ENCODE peak calls at places on chromosomes 1 and 21, in six cellular contexts. M is endothelial cell, D is omental fat pad, S is cardiac muscle cell, U is fibroblast of mammary gland, Y is astrocyte of the cerebellum. H is an unnamed sample.

GRCh38 chr1:92342401-92342800 is 43.5 kb downstream of the RPAP2 start:
- DNase-seq in M (no peak), D (no peak), S (no peak), U (no peak), Y (no peak), H (no peak)

GRCh38 chr21:40425981-40426380 is 421.0 kb downstream of the DSCAM start:
- DNase-seq in M (no peak), D (no peak), S (no peak), U (no peak), Y (no peak), H (no peak)

GRCh38 chr1:239868117-239868516 is 223.6 kb upstream of the FMN2 start:
- DNase-seq in M (no peak), D (no peak), S (no peak), U (no peak), Y (no peak), H (no peak)

GRCh38 chr1:200749090-200749489 is 10.4 kb downstream of the CAMSAP2 start:
- DNase-seq in M (no peak), D (no peak), S (no peak), U (no peak), Y (no peak), H (no peak)

GRCh38 chr21:43970551-43970950 is 41.6 kb upstream of the TRAPPC10 start:
- DNase-seq in M (no peak), D (no peak), S (no peak), U (no peak), Y (no peak), H (no peak)

GRCh38 chr1:6351480-6352137 is 42.0 kb downstream of the ACOT7 start:
- DNase-seq in M (no peak), D (no peak), S (no peak), U (no peak), Y (no peak), H (no peak)

GRCh38 chr1:21655259-21655658 is 13.9 kb downstream of the RAP1GAP start:
- DNase-seq in M (no peak), D (no peak), S (no peak), U (no peak), Y (no peak), H (no peak)

GRCh38 chr1:86487131-86487804 is 18.5 kb downstream of the CLCA1 start:
- DNase-seq in M (no peak), D (no peak), S (peak; percentile 71), U (peak; percentile 100), Y (peak; percentile 69), H (no peak)

GRCh38 chr1:227896710-227897655 is 50.7 kb downstream of the WNT9A start:
- DNase-seq in M (peak; percentile 1), D (peak; percentile 18), S (no peak), U (no peak), Y (no peak), H (no peak)

GRCh38 chr21:41290106-41290799 is 26.3 kb upstream of the FAM3B start:
- DNase-seq in M (no peak), D (no peak), S (no peak), U (no peak), Y (no peak), H (no peak)

DNA sequence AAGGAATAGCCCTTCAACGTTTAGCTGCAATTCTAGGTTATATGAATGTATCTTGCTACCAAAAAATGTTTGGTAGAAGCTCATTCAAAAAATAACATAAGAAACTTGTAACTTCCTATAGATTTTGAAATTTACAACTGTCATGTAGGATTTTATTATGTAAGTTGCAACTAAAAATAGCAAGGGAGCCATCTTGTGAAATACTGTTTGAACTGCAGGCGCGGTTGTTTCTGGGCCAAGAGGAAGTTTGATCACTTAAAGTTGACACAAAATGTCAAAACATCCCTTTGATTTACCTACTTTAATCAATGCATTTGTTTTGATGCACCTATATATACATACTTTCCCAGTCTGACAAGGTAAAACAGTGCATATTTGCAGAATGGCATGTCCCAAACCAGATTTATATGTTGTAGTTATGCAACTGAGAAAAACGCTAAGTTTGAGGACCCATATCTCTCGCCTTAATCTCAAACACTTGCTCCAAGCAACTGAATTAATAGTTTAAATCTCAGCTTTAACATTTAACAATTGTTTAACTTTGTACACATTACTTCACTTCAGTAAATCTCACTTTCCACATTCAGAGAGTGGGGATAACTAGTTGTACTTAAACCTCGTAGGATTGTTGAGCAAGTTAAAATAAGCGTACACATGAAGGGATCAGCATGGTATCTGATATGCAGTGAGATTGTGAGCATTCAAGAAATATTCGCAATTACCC is 63.9 kb downstream of the KCNK2 start:
- DNase-seq in M (peak; percentile 7), D (no peak), S (peak; percentile 56), U (peak; percentile 67), Y (peak; percentile 19), H (peak; percentile 10)
- TF ChIP-seq CTCF in M (no peak), D (no peak), S (peak; percentile 67), U (peak; percentile 62), Y (peak; percentile 70), H (peak; percentile 51)

DNA sequence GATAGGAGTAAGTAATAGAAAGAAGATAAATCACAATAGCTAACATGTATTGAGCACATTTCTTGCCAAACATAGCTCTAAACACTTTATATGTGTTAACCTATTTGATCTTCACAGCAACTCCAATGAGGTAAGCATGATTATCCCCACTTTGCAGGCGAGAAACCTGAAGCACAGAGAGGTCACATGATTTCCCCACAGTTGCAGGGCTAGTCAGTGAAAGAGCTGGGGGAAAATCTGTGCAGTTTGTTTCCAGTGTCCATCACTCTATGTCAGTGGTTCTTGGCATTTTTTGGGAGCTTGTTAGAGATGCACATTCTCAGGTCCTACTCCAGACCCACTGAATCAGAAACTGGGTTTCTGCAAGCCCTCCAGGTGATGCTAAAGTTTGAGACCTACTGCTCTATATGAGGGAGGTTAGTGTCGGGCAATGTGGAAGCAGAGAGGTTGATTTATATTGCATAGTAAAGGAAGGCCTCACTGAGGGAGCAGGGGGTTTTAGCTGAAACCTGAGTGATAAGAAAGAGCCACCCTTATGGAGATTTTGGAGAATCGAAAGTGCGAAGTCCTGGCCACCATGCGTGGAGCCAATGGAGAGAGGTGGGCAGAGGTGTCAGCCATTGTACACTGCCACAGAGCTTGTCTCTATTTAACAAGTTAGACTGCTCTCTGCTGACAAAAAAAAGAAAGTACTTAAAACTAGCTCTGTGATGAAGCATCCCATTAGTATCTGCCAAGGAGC is 20.9 kb downstream of the MCOLN3 start:
- DNase-seq in M (no peak), D (no peak), S (peak; percentile 60), U (peak; percentile 16), Y (no peak), H (no peak)
- TF ChIP-seq CTCF in M (no peak), D (no peak), S (peak; percentile 27), U (peak; percentile 6), Y (no peak), H (no peak)

GRCh38 chr1:177185209-177185608 is 14.5 kb downstream of the BRINP2 start:
- DNase-seq in M (peak; percentile 44), D (no peak), S (no peak), U (peak; percentile 26), Y (no peak), H (no peak)
- TF ChIP-seq CTCF in M (peak; percentile 86), D (no peak), S (peak; percentile 50), U (peak; percentile 66), Y (peak; percentile 59), H (peak; percentile 54)

GRCh38 chr21:36929622-36930021 is 36.8 kb downstream of the HLCS start:
- DNase-seq in M (no peak), D (no peak), S (no peak), U (peak; percentile 21), Y (no peak), H (no peak)
- TF ChIP-seq CTCF in M (peak; percentile 14), D (no peak), S (peak; percentile 13), U (peak; percentile 19), Y (no peak), H (no peak)

GRCh38 chr1:108560143-108560429 is 186 bp downstream of the EEIG2 start:
- DNase-seq in M (no peak), D (no peak), S (no peak), U (no peak), Y (no peak), H (no peak)

GRCh38 chr1:108563808-108564207 is 3.9 kb downstream of the EEIG2 start:
- DNase-seq in M (no peak), D (no peak), S (no peak), U (no peak), Y (no peak), H (no peak)

GRCh38 chr1:108560430-108561144 is 687 bp downstream of the EEIG2 start:
- DNase-seq in M (peak; percentile 47), D (peak; percentile 32), S (peak; percentile 58), U (peak; percentile 77), Y (no peak), H (peak; percentile 47)

GRCh38 chr1:108561145-108561458 is 1.2 kb downstream of the EEIG2 start:
- DNase-seq in M (no peak), D (no peak), S (no peak), U (no peak), Y (no peak), H (no peak)

DNA sequence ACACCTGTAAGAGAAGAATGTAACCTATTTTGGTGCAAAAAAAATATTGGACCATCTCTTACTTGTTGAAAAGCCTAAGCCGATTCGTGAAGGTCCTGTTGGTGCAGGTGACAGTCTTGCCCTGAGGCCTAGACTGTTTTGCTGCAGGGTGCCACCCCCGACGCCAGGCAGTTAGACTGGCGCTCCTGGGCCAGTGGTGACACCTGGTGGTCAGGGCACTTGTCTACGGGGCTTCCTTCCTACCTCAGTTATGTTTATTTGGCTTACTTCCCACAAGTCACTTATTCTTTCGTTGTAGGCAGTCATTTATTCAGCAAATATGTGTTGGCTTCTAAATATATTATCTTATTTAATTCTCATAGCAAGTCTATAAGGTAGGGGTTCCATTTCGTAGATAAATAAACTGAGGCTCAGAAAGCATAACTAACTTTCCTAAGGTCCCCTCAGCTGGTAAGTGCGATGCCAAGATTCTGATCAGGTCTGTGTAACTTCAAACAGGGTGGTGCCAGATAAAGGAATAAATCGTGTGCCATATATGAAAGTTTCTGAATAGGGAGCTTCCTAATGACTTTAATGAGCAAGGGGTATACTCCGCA is 1.9 kb downstream of the EEIG2 start:
- DNase-seq in M (peak; percentile 77), D (no peak), S (peak; percentile 42), U (no peak), Y (no peak), H (peak; percentile 55)
- TF ChIP-seq CTCF in M (peak; percentile 48), D (no peak), S (peak; percentile 50), U (peak; percentile 31), Y (peak; percentile 31), H (peak; percentile 55)

GRCh38 chr1:7582439-7582972 is 188.6 kb upstream of the VAMP3 start:
- DNase-seq in M (no peak), D (no peak), S (no peak), U (no peak), Y (no peak), H (peak; percentile 0)

GRCh38 chr1:7584157-7584556 is 186.9 kb upstream of the VAMP3 start:
- DNase-seq in M (no peak), D (no peak), S (no peak), U (no peak), Y (no peak), H (peak; percentile 1)

GRCh38 chr1:7581754-7582264 is 189.3 kb upstream of the VAMP3 start:
- DNase-seq in M (no peak), D (no peak), S (peak; percentile 9), U (peak; percentile 52), Y (no peak), H (peak; percentile 0)

GRCh38 chr1:7584643-7585042 is 186.5 kb upstream of the VAMP3 start:
- DNase-seq in M (no peak), D (no peak), S (no peak), U (no peak), Y (no peak), H (peak; percentile 0)

GRCh38 chr1:7583291-7584096 is 187.6 kb upstream of the VAMP3 start:
- DNase-seq in M (no peak), D (no peak), S (no peak), U (no peak), Y (no peak), H (peak; percentile 1)
- TF ChIP-seq CTCF in M (no peak), D (no peak), S (no peak), U (no peak), Y (no peak), H (no peak)